ENCODE peak calls at places on chromosomes 11 and 22, in six cellular contexts. R, P, W, U, C and L are unnamed samples.

GRCh38 chr11:119363081-119363861 is 16.8 kb upstream of the MFRP start:
- DNase-seq in W (no peak), R (no peak), U (no peak), P (no peak), C (no peak), L (no peak)

GRCh38 chr22:36465232-36466021 is 16.0 kb downstream of the TXN2 start:
- DNase-seq in U (no peak), W (no peak), C (no peak), P (peak), R (peak), L (peak)

GRCh38 chr11:35262735-35263134 is 123.8 kb downstream of the CD44 start:
- DNase-seq in P (no peak), W (no peak), R (no peak), C (no peak), U (no peak), L (no peak)

GRCh38 chr11:89540826-89541225 is 49.7 kb upstream of the NOX4 start:
- DNase-seq in C (no peak), U (no peak), R (no peak), W (no peak), P (no peak), L (no peak)

GRCh38 chr22:34808618-34809017 is 257.3 kb upstream of the ISX start:
- DNase-seq in W (no peak), U (no peak), R (no peak), C (no peak), P (no peak), L (no peak)

GRCh38 chr22:18079706-18080230 is 2.0 kb downstream of the PEX26 start:
- DNase-seq in U (no peak), C (no peak), P (no peak), R (no peak), W (no peak), L (no peak)

GRCh38 chr11:78742430-78742829 is 167.8 kb upstream of the NARS2 start:
- DNase-seq in U (no peak), P (no peak), C (no peak), R (no peak), W (no peak), L (no peak)

GRCh38 chr22:22099833-22100812 is 117.5 kb upstream of the TOP3B start:
- DNase-seq in W (peak), R (no peak), U (peak), P (no peak), C (no peak), L (no peak)

GRCh38 chr22:24953294-24954113 is 988 bp downstream of the KIAA1671 start:
- DNase-seq in C (no peak), W (no peak), U (no peak), R (no peak), P (no peak), L (no peak)

GRCh38 chr22:39699631-39700348 is 129.2 kb downstream of the CACNA1I start:
- DNase-seq in U (no peak), P (no peak), R (no peak), W (no peak), C (no peak), L (no peak)

GRCh38 chr11:67266424-67267187 is at the start of gene GRK2:
- DNase-seq in W (peak), P (no peak), C (peak), R (peak), U (peak), L (no peak)

GRCh38 chr22:23411739-23412138 is 168.4 kb downstream of the IGLL1 start:
- DNase-seq in W (no peak), C (no peak), R (no peak), U (no peak), P (no peak), L (no peak)

GRCh38 chr22:24768537-24769374 is 5.8 kb downstream of the PIWIL3 start:
- DNase-seq in W (peak), C (no peak), P (peak), R (peak), U (peak), L (peak)

GRCh38 chr22:46122511-46122971 is 27.8 kb upstream of the PPARA start:
- DNase-seq in R (no peak), W (peak), P (no peak), U (peak), C (peak), L (no peak)

GRCh38 chr22:19571207-19571795 is 47.1 kb upstream of the CLDN5 start:
- DNase-seq in R (no peak), U (no peak), P (no peak), C (no peak), W (no peak), L (no peak)

GRCh38 chr11:35619754-35620640 is 1.7 kb downstream of the FJX1 start:
- DNase-seq in C (no peak), P (no peak), R (peak), W (peak), U (peak), L (no peak)

GRCh38 chr11:18145025-18145424 is 12.7 kb downstream of the MRGPRX3 start:
- DNase-seq in C (no peak), U (no peak), P (no peak), W (no peak), R (no peak), L (no peak)

GRCh38 chr11:19770277-19770676 is 57.6 kb downstream of the NAV2 start:
- DNase-seq in W (no peak), P (no peak), C (no peak), U (no peak), R (no peak), L (no peak)

GRCh38 chr11:117985953-117986887 is at the start of gene IL10RA:
- DNase-seq in P (no peak), W (peak), R (peak), U (peak), C (peak), L (no peak)

GRCh38 chr11:120178441-120179070 is 32.3 kb upstream of the OAF start:
- DNase-seq in W (no peak), R (no peak), P (no peak), C (no peak), U (no peak), L (no peak)